ENCODE peak calls at places on chromosomes 2 and 18, in seven cellular contexts. C, Z, K, S, D, F and M are unnamed samples.

GRCh38 chr2:105055613-105056012 is 17.7 kb downstream of the MRPS9 start:
- DNase-seq in F (no peak), Z (no peak), D (no peak), S (no peak), K (no peak), C (no peak), M (no peak)

GRCh38 chr18:74082476-74083070 is 65.1 kb downstream of the FBXO15 start:
- DNase-seq in K (no peak), C (peak), S (peak), Z (peak), D (peak), F (peak), M (peak)

GRCh38 chr18:49597152-49597551 is 35.3 kb downstream of the LIPG start:
- DNase-seq in F (no peak), Z (no peak), S (no peak), K (no peak), C (no peak), D (no peak), M (no peak)

GRCh38 chr2:237901932-237902846 is 42.8 kb downstream of the RAMP1 start:
- DNase-seq in F (no peak), Z (no peak), C (no peak), D (no peak), S (no peak), K (no peak), M (no peak)

GRCh38 chr18:23662309-23663263 is at the start of gene ANKRD29:
- DNase-seq in D (peak), Z (peak), C (peak), F (no peak), S (peak), K (peak), M (peak)

GRCh38 chr2:134079373-134079772 is 174.5 kb upstream of the MGAT5 start:
- DNase-seq in K (no peak), S (no peak), D (no peak), Z (no peak), C (no peak), F (no peak), M (no peak)

GRCh38 chr2:238166391-238167343 is 7.9 kb downstream of the ERFE start:
- DNase-seq in K (no peak), C (no peak), S (no peak), Z (no peak), D (no peak), F (no peak), M (no peak)

GRCh38 chr2:216188956-216189355 is 79.8 kb downstream of the XRCC5 start:
- DNase-seq in C (no peak), Z (no peak), D (no peak), F (peak), K (no peak), S (no peak), M (no peak)

GRCh38 chr2:216842634-216843033 is 17.2 kb downstream of the TNP1 start:
- DNase-seq in Z (no peak), D (no peak), S (no peak), F (no peak), C (no peak), K (no peak), M (no peak)

GRCh38 chr2:124318913-124319312 is 293.8 kb downstream of the CNTNAP5 start:
- DNase-seq in S (no peak), C (no peak), K (no peak), F (no peak), Z (no peak), D (no peak), M (no peak)

GRCh38 chr2:75311993-75312392 is 112.7 kb upstream of the TACR1 start:
- DNase-seq in D (no peak), S (no peak), F (no peak), Z (no peak), K (no peak), C (no peak), M (no peak)

GRCh38 chr2:235064980-235065379 is 113.2 kb downstream of the SH3BP4 start:
- DNase-seq in D (no peak), S (no peak), F (no peak), C (no peak), K (no peak), Z (no peak), M (no peak)

GRCh38 chr2:113854208-113854607 is 35.7 kb upstream of the ACTR3 start:
- DNase-seq in F (no peak), D (no peak), Z (no peak), K (no peak), S (no peak), C (no peak), M (no peak)

GRCh38 chr2:221402072-221402471 is 170.0 kb downstream of the EPHA4 start:
- DNase-seq in C (no peak), S (no peak), Z (no peak), F (peak), D (no peak), K (no peak), M (no peak)

GRCh38 chr18:5430131-5430530 is 113.7 kb downstream of the EPB41L3 start:
- DNase-seq in C (no peak), F (no peak), Z (no peak), K (no peak), S (no peak), D (no peak), M (no peak)

GRCh38 chr2:218671077-218671653 is 637 bp downstream of the RNF25 start:
- DNase-seq in D (no peak), S (no peak), K (no peak), F (peak), C (no peak), Z (no peak), M (no peak)

GRCh38 chr2:221461911-221462310 is 110.2 kb downstream of the EPHA4 start:
- DNase-seq in Z (no peak), K (no peak), D (no peak), F (peak), S (no peak), C (no peak), M (no peak)

GRCh38 chr2:120448961-120449421 is 103.1 kb downstream of the INHBB start:
- DNase-seq in F (no peak), C (no peak), S (no peak), K (peak), Z (no peak), D (no peak), M (no peak)

GRCh38 chr2:165064743-165065142 is 109.4 kb upstream of the SLC38A11 start:
- DNase-seq in S (no peak), K (no peak), C (no peak), Z (no peak), D (no peak), F (no peak), M (no peak)

GRCh38 chr2:44964704-44965343 is 23.3 kb downstream of the SIX3 start:
- DNase-seq in D (no peak), K (no peak), C (no peak), S (no peak), F (no peak), Z (no peak), M (no peak)

GRCh38 chr2:221444106-221444505 is 128.0 kb downstream of the EPHA4 start:
- DNase-seq in F (peak), C (no peak), K (no peak), D (no peak), Z (no peak), S (no peak), M (no peak)